ENCODE peak calls at places on chromosomes 11 and 22, in ten cellular contexts. Q is thoracic aorta; D is stimulated activated CD4-positive, alpha-beta T cell treated with anti-CD3 and anti-CD28 coated beads, Interleukin-12 subunit alpha, Interleukin-12 subunit beta, amount 100 ng/mL, for 4 hours; Y is activated T-cell treated with anti-CD3 and anti-CD28 coated beads, Interleukin-2, amount 50 U/mL, for 4 hours; J is lower lobe of right lung; H is adrenal gland; S is cardiac septum; T is GM03348; C is stimulated activated CD8-positive, alpha-beta memory T cell treated with anti-CD3 and anti-CD28 coated beads, Interleukin-12 subunit alpha, Interleukin-12 subunit beta, amount 100 ng/mL, for 1 hour; P is EH. L is an unnamed sample.

GRCh38 chr11:97461934-97462333 is 1072.1 kb downstream of the JRKL start:
- DNase-seq in H (no peak), C (no peak), T (no peak), D (no peak), Q (no peak), S (no peak), Y (no peak), J (no peak), P (no peak), L (no peak)

GRCh38 chr11:65571420-65571819 is 918 bp upstream of the FAM89B start:
- DNase-seq in H (no peak), C (no peak), Q (no peak), T (no peak), P (no peak), D (no peak), S (no peak), Y (no peak), J (no peak), L (no peak)

GRCh38 chr11:123221611-123222010 is 26.6 kb upstream of the CLMP start:
- DNase-seq in D (no peak), Y (no peak), T (no peak), J (no peak), S (no peak), Q (no peak), C (no peak), H (no peak), P (no peak), L (no peak)

GRCh38 chr22:49332691-49333090 is 495.0 kb downstream of the BRD1 start:
- DNase-seq in D (no peak), T (no peak), S (no peak), J (peak; percentile 10), Y (no peak), P (no peak), C (no peak), H (no peak), Q (no peak), L (no peak)

GRCh38 chr11:12198261-12198925 is 88.0 kb downstream of the MICAL2 start:
- DNase-seq in T (no peak), J (no peak), S (no peak), D (no peak), P (no peak), H (no peak), C (no peak), Y (no peak), Q (no peak), L (no peak)

GRCh38 chr11:9016916-9017642 is 13.3 kb upstream of the NRIP3 start:
- DNase-seq in S (no peak), H (no peak), C (no peak), T (no peak), D (no peak), J (no peak), Q (no peak), Y (no peak), P (peak; percentile 10), L (no peak)

GRCh38 chr11:44300881-44301855 is 8.8 kb downstream of the ALX4 start:
- DNase-seq in Q (no peak), C (no peak), D (no peak), H (peak; percentile 56), S (no peak), J (no peak), Y (no peak), P (peak; percentile 94), T (no peak), L (no peak)

GRCh38 chr11:10488121-10488580 is 33.1 kb downstream of the AMPD3 start:
- DNase-seq in S (no peak), P (no peak), Q (no peak), T (no peak), J (no peak), C (no peak), H (no peak), D (no peak), Y (no peak), L (no peak)

GRCh38 chr11:118111744-118112035 is 24.9 kb upstream of the SMIM35 start:
- DNase-seq in H (no peak), C (no peak), D (no peak), P (no peak), T (no peak), Q (no peak), Y (no peak), J (no peak), S (peak; percentile 57), L (no peak)

GRCh38 chr11:63913866-63914830 is 2.8 kb downstream of the RCOR2 start:
- DNase-seq in P (no peak), H (no peak), Q (no peak), J (no peak), C (no peak), S (no peak), D (no peak), T (no peak), Y (no peak), L (no peak)

GRCh38 chr22:31291716-31292644 is at the start of gene PIK3IP1:
- DNase-seq in H (peak; percentile 94), T (peak; percentile 87), P (peak; percentile 85), C (peak; percentile 82), S (peak; percentile 93), Q (peak; percentile 58), J (peak; percentile 90), D (peak; percentile 73), Y (peak; percentile 83), L (peak; percentile 71)

GRCh38 chr11:34620820-34621792 is at the start of gene EHF:
- DNase-seq in Y (no peak), J (no peak), C (no peak), D (no peak), T (no peak), S (no peak), H (no peak), P (no peak), Q (no peak), L (no peak)

GRCh38 chr11:34987617-34988016 is 71.2 kb downstream of the PDHX start:
- DNase-seq in J (no peak), D (no peak), C (no peak), Y (no peak), T (no peak), Q (no peak), P (no peak), S (no peak), H (no peak), L (no peak)

GRCh38 chr22:33112606-33113005 is 54.4 kb upstream of the SYN3 start:
- DNase-seq in T (no peak), D (no peak), Q (no peak), P (no peak), S (no peak), H (no peak), C (no peak), J (no peak), Y (no peak), L (no peak)

GRCh38 chr11:35083181-35084061 is 55.5 kb upstream of the CD44 start:
- DNase-seq in Y (peak; percentile 44), C (peak; percentile 39), Q (peak; percentile 64), D (peak; percentile 41), H (peak; percentile 57), T (peak; percentile 89), J (peak; percentile 81), S (peak; percentile 77), P (peak; percentile 100), L (no peak)

GRCh38 chr22:43883012-43883661 is 8.7 kb downstream of the PNPLA5 start:
- DNase-seq in Q (no peak), Y (peak; percentile 15), H (peak; percentile 42), S (peak; percentile 70), P (peak; percentile 80), D (peak; percentile 12), J (no peak), T (peak; percentile 65), C (peak; percentile 20), L (peak; percentile 45)

GRCh38 chr11:24900960-24901549 is 404.2 kb downstream of the LUZP2 start:
- DNase-seq in Y (no peak), C (no peak), D (no peak), S (no peak), T (no peak), J (no peak), Q (no peak), P (no peak), H (no peak), L (no peak)

L was measured in activated CD4-positive, CD25-positive, alpha-beta regulatory T cell treated with anti-CD3 and anti-CD28 coated beads, Interleukin-2, amount 50 U/mL, for 72 hours.